ENCODE peak calls at places on chromosomes 16 and 17, in five cellular contexts. W is aorta; S is stimulated activated CD4-positive, alpha-beta T cell treated with anti-CD3 and anti-CD28 coated beads, Interleukin-4, amount 100 ng/mL, for 4 hours; K is psoas muscle; V is EH. C is an unnamed sample.

GRCh38 chr16:27369806-27370205 is 32.2 kb upstream of the IL21R start:
- DNase-seq in K (no peak), W (no peak), S (no peak), V (peak; percentile 27), C (no peak)

GRCh38 chr16:86986809-86987487 is 330.2 kb downstream of the C16orf95 start:
- DNase-seq in V (no peak), S (no peak), W (no peak), K (no peak), C (no peak)

GRCh38 chr17:79951361-79952264 is 84.1 kb downstream of the TBC1D16 start:
- DNase-seq in S (no peak), V (peak; percentile 89), W (peak; percentile 82), K (no peak), C (no peak)

GRCh38 chr16:89511352-89511751 is 3.1 kb downstream of the SPG7 start:
- DNase-seq in K (no peak), S (no peak), V (no peak), W (no peak), C (no peak)

GRCh38 chr16:700684-701584 is 4.7 kb downstream of the FBXL16 start:
- DNase-seq in K (no peak), S (peak; percentile 59), V (peak; percentile 30), W (no peak), C (no peak)

GRCh38 chr16:48720266-48720665 is 110.3 kb upstream of the N4BP1 start:
- DNase-seq in S (no peak), W (no peak), K (no peak), V (peak; percentile 24), C (no peak)

GRCh38 chr17:46766493-46767491 is 51.7 kb downstream of the WNT3 start:
- DNase-seq in W (no peak), S (no peak), V (no peak), K (no peak), C (no peak)

GRCh38 chr16:85259115-85259830 is 147.0 kb upstream of the CIBAR2 start:
- DNase-seq in W (no peak), V (no peak), S (no peak), K (no peak), C (no peak)

GRCh38 chr17:7742729-7743128 is 25.2 kb downstream of the DNAH2 start:
- DNase-seq in W (no peak), V (no peak), S (no peak), K (no peak), C (no peak)

GRCh38 chr16:85569039-85569614 is 44.0 kb upstream of the GSE1 start:
- DNase-seq in K (no peak), V (no peak), S (no peak), W (no peak), C (no peak)

GRCh38 chr17:48729335-48730239 is 1.0 kb upstream of the HOXB13 start:
- DNase-seq in V (no peak), S (no peak), K (no peak), W (no peak), C (no peak)

GRCh38 chr16:65769776-65770438 is 596.6 kb upstream of the CDH5 start:
- DNase-seq in S (no peak), W (no peak), K (no peak), V (peak; percentile 23), C (no peak)

GRCh38 chr16:11604783-11605563 is 18.3 kb upstream of the LITAF start:
- DNase-seq in S (no peak), K (no peak), V (peak; percentile 52), W (peak; percentile 77), C (peak; percentile 73)

GRCh38 chr16:85383836-85384825 is 229.0 kb upstream of the GSE1 start:
- DNase-seq in S (no peak), V (no peak), K (peak; percentile 10), W (no peak), C (no peak)

GRCh38 chr17:81514735-81515529 is 2.3 kb upstream of the ACTG1 start:
- DNase-seq in S (peak; percentile 80), W (peak; percentile 94), K (peak; percentile 82), V (peak; percentile 92), C (peak; percentile 89)

GRCh38 chr16:52592216-52592592 is 45.3 kb upstream of the TOX3 start:
- DNase-seq in K (no peak), V (no peak), W (no peak), S (no peak), C (no peak)

GRCh38 chr17:55116440-55116914 is 147.9 kb downstream of the STXBP4 start:
- DNase-seq in K (no peak), V (no peak), W (no peak), S (no peak), C (no peak)

C was measured in uterus.